ENCODE peak calls at places on chromosomes 7 and 10, in eight cellular contexts. Z is psoas muscle, B is uterus, J is sigmoid colon, W is dorsolateral prefrontal cortex, X is ovary, N is H1, H is fibroblast of pulmonary artery. I is an unnamed sample.

GRCh38 chr10:114479307-114479706 is 75.0 kb upstream of the AFAP1L2 start:
- DNase-seq in H (peak), Z (peak), B (peak), J (peak), W (no peak), X (no peak), N (no peak), I (no peak)

GRCh38 chr7:42625391-42625790 is 286.5 kb downstream of the C7orf25 start:
- DNase-seq in Z (no peak), H (no peak), X (no peak), N (no peak), W (no peak), B (no peak), J (no peak), I (no peak)

GRCh38 chr7:158013085-158013668 is 574.4 kb downstream of the PTPRN2 start:
- DNase-seq in J (no peak), W (no peak), H (no peak), Z (no peak), X (no peak), N (no peak), B (no peak), I (no peak)

GRCh38 chr10:7756360-7756992 is 31.3 kb downstream of the KIN start:
- DNase-seq in H (peak), J (no peak), B (no peak), W (no peak), N (no peak), X (no peak), Z (no peak), I (no peak)

GRCh38 chr10:31270954-31271353 is 48.1 kb upstream of the ZEB1 start:
- DNase-seq in H (no peak), J (no peak), B (no peak), N (no peak), X (no peak), W (no peak), Z (no peak), I (no peak)

GRCh38 chr10:30075487-30075886 is 16.1 kb upstream of the JCAD start:
- DNase-seq in N (no peak), Z (no peak), W (no peak), X (no peak), J (no peak), H (no peak), B (no peak), I (no peak)

GRCh38 chr10:78934499-78934898 is 134.3 kb upstream of the ZMIZ1 start:
- DNase-seq in H (no peak), N (no peak), B (no peak), W (no peak), J (no peak), Z (no peak), X (no peak), I (no peak)

GRCh38 chr7:157139142-157140117 is 704 bp downstream of the UBE3C start:
- DNase-seq in W (peak), J (peak), X (peak), H (peak), B (peak), Z (peak), N (no peak), I (peak)

GRCh38 chr7:82435769-82436168 is 7.8 kb downstream of the CACNA2D1 start:
- DNase-seq in W (no peak), H (no peak), N (no peak), J (no peak), X (no peak), Z (no peak), B (no peak), I (no peak)

GRCh38 chr10:124267231-124267885 is 151.4 kb downstream of the OAT start:
- DNase-seq in X (no peak), B (no peak), W (no peak), J (no peak), Z (peak), N (no peak), H (peak), I (no peak)

GRCh38 chr7:79506481-79506880 is 53.0 kb upstream of the MAGI2 start:
- DNase-seq in N (no peak), B (no peak), X (no peak), J (no peak), W (no peak), Z (no peak), H (peak), I (no peak)

DNA sequence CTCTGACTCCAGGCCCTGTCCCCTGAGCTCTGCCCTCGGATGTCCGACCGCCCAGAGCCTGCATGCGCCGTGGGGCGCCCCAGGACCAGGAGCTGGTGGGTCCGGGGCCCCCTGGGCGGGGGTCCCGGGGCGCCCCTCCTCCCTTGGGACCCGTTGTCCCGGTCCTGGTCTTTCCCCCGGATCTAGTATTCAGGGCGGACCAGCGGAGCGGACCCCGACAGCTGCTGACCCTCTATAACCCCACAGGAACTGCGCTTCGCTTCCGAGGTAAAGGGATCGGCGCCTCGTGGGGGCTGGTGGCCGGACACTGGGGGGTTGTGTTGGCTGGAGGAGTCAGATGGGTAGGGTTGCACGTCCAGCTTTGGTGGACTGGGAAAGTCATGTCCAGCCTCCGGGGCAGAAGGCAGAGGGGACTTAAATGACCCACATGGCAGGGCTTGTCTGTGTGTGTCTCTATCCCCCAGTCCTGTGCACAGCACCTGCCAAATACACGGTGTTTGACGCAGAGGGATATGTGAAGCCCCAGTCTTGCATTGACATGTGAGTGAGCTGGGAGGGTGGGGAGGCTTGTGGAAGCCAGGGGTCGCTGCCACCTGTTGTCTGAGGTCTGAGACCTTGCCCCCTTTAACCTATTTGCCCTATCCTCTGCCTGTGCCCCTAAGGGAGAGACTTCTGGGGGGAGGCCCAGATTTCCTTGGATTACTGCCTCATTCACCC is 548 bp downstream of the MOSPD3 start:
- DNase-seq in B (no peak), X (no peak), N (peak), H (no peak), J (no peak), W (no peak), Z (no peak), I (no peak)
- TF ChIP-seq CTCF in B (no peak), X (no peak), N (peak), H (peak), J (no peak), W (no peak), Z (no peak), I (no peak)

GRCh38 chr7:2074694-2075093 is 158.1 kb downstream of the MAD1L1 start:
- DNase-seq in J (no peak), X (no peak), W (no peak), B (no peak), N (no peak), Z (peak), H (no peak), I (no peak)

GRCh38 chr7:2075811-2076210 is 156.9 kb downstream of the MAD1L1 start:
- DNase-seq in X (no peak), W (no peak), J (no peak), B (no peak), Z (no peak), N (no peak), H (no peak), I (no peak)

GRCh38 chr7:2078899-2079298 is 153.8 kb downstream of the MAD1L1 start:
- DNase-seq in J (no peak), N (no peak), X (no peak), Z (no peak), H (no peak), W (no peak), B (no peak), I (no peak)

GRCh38 chr7:2079332-2080068 is 153.2 kb downstream of the MAD1L1 start:
- DNase-seq in B (no peak), J (no peak), H (no peak), N (no peak), X (no peak), W (no peak), Z (no peak), I (peak)

DNA sequence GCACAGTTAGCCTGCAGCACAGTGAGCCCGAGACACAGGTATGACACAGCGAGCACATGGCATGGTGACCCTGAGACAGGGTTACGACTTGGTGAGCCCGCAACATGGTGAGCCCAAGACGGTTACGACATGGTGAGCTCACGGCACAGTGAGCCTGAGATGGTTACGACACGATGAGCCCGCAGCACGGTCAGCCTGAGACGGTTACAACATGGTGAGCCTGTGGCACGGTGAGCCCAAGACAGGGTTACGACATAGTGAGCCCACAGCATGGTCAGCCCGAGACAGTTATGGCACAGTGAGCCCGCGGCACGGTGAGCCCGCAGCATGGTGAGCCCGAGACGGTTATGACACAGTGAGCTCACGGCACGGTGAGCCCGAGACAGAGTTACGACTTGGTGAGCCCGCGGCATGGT is 156.1 kb downstream of the MAD1L1 start:
- DNase-seq in H (no peak), W (no peak), J (no peak), X (no peak), Z (no peak), N (no peak), B (no peak), I (peak)
- TF ChIP-seq CTCF in H (no peak), W (no peak), J (no peak), X (no peak), Z (no peak), N (no peak), B (no peak), I (no peak)

GRCh38 chr10:19302117-19302516 is 253.5 kb downstream of the MALRD1 start:
- DNase-seq in B (no peak), W (no peak), Z (no peak), X (no peak), J (no peak), N (no peak), H (peak), I (no peak)
- TF ChIP-seq CTCF in B (no peak), W (no peak), Z (no peak), X (no peak), J (no peak), N (no peak), H (no peak), I (no peak)

GRCh38 chr7:127404282-127405049 is 12.0 kb upstream of the ZNF800 start:
- DNase-seq in N (no peak), H (no peak), J (no peak), Z (no peak), X (no peak), B (no peak), W (no peak), I (no peak)
- TF ChIP-seq CTCF in N (no peak), H (no peak), J (no peak), Z (no peak), X (no peak), B (no peak), W (no peak), I (no peak)

GRCh38 chr7:152564656-152565055 is 111.3 kb downstream of the XRCC2 start:
- DNase-seq in N (no peak), Z (no peak), J (no peak), H (no peak), W (no peak), B (no peak), X (no peak), I (no peak)
- TF ChIP-seq CTCF in N (no peak), Z (no peak), J (no peak), H (no peak), W (no peak), B (no peak), X (no peak), I (no peak)

DNA sequence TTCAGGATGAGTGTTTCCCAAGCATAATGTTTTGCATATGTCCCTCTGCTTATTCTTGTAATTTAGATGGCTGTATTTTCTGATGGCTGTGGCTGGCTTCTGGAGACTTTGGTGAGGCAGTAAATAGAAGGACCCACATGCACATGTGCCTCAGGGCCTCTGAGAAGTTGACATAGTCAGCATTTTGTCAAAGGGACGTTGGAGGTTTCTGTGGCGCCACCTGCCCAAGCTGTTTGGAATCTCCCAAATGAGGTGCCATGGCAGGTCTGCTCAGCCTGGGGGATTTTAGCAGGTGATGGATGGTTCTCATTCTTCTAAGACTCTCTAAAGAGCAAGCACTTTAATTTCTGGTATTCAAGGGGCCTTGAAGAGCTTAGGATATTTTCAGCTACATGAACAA is 29.8 kb downstream of the C10orf120 start:
- DNase-seq in W (no peak), N (no peak), B (no peak), X (no peak), J (no peak), H (no peak), Z (no peak), I (no peak)
- TF ChIP-seq CTCF in W (no peak), N (peak), B (no peak), X (no peak), J (no peak), H (no peak), Z (no peak), I (no peak)

DNA sequence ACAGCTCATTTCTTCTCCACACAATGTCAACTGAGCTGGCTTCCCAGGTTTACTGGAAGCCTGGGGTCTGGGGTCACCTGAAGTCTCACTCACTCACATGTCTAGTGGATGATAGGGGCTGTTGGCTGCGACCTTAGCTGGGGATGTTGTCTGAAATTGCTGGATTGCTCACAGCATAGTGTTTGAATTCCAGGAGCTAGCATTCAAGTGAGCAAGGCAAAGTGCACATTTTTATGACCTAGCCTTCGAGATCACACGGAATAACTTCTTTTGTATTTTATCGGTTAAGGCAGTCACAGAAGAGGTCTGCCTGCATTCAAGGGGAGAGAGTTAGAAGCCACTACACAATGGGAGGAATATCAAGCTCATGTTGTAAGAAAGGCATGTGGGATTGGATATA is 3.6 kb downstream of the TEX47 start:
- DNase-seq in N (no peak), W (no peak), J (no peak), X (no peak), Z (no peak), B (no peak), H (no peak), I (no peak)
- TF ChIP-seq CTCF in N (no peak), W (no peak), J (no peak), X (no peak), Z (no peak), B (no peak), H (no peak), I (no peak)

GRCh38 chr7:73613954-73614735 is 10.2 kb downstream of the MLXIPL start:
- DNase-seq in H (no peak), B (no peak), Z (no peak), J (no peak), X (no peak), W (no peak), N (no peak), I (no peak)

GRCh38 chr7:73618538-73618937 is 5.8 kb downstream of the MLXIPL start:
- DNase-seq in N (no peak), J (no peak), B (no peak), Z (no peak), X (no peak), W (no peak), H (no peak), I (no peak)

GRCh38 chr7:73611017-73611555 is 13.2 kb downstream of the MLXIPL start:
- DNase-seq in X (no peak), J (no peak), N (no peak), B (no peak), Z (peak), H (no peak), W (no peak), I (no peak)

GRCh38 chr7:73612598-73613269 is 11.6 kb downstream of the MLXIPL start:
- DNase-seq in H (peak), J (no peak), X (no peak), N (no peak), Z (peak), W (no peak), B (no peak), I (no peak)

GRCh38 chr7:73615886-73616285 is 8.4 kb downstream of the MLXIPL start:
- DNase-seq in W (no peak), B (no peak), J (no peak), Z (no peak), N (no peak), H (peak), X (no peak), I (no peak)
- TF ChIP-seq CTCF in W (no peak), B (no peak), J (no peak), Z (no peak), N (peak), H (peak), X (no peak), I (no peak)

DNA sequence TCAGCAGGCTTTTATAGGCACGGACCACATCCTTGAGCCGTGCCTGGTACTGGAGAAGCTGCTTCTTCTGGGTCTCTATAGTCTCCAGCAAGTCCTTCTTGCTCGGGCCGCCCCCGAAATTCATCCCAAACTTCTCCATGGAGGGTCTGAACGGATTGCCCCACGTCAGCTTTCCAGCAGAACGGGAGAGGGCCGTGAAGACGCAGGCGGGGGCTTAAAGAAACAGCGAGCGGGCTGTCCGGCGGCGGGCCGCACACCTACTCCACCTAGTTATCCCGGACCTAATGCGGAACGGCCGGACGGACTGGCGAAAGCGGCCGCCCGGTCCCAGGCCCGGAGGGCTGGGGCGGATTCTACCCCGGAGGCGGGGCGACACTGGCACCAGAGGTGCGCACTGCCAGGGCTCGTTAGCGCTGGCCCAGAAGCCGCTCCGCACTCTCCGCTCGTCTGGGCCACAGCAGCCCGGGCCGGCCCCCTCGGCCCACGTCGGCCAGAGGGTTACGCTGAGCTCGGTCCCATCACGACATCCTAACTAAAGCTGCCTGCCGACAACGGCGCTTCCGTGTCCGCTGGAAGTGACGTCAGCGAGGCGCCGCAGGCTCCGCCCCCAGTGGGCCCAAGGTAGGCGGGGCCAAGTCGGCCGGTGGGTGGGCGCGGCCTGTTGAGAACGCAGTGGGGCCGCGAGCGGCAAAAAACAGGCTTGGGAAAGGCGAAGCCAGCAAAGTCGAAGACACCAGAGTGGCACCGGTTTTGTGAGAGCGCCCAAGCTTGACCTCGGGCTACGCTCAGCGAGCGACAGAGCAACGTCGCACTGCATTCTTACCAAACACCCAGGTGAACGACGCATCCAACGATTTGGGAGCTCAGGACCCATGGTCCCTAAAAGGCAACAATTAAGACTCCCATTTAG is at the start of gene GCC1:
- DNase-seq in B (peak), Z (peak), X (peak), N (peak), W (peak), H (peak), J (peak), I (peak)
- TF ChIP-seq CTCF in B (no peak), Z (no peak), X (no peak), N (no peak), W (peak), H (no peak), J (no peak), I (no peak)

DNA sequence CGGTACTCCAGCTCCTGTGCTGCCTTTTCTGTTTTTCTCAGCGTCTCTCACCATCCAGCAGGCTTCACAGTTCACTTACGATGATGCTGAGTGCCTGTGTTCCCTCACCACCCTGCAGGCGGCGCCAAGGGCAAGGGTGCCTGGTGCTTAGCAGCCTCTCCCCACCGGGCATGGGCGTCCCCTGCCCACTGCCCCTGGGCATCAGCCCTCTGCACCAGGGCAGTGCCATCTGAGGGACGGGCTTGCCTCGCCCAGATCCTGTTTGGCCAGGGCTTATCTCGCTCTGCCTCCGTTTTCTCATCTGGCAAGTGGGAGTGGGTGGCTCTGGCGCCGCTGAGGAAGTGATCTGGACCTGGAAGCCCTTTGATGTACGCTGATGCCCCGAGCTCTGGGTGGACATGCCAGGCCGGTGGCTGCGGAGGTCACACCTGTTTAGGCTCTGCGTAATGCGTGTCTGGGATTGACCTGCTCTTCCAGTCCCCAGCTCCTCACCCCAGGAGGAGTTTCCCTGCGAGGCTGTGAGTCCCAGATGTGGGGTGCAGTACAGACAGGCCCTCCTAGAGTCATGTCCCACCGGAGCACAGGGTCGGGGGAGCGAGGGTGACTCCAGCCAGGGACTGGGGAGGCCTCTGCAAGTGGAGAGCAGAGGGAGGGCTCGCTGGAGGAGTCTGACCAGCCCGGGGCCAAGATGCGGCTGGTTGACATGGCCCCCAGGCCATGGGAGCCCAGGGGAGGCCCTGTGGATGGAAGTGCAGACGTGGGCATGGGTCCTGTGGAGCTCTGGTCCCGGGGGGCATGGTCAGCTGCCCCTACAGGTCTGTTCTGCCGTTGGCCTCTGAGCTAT is 11.8 kb downstream of the TTYH3 start:
- DNase-seq in Z (no peak), X (no peak), J (peak), N (no peak), B (no peak), H (no peak), W (no peak), I (no peak)
- TF ChIP-seq CTCF in Z (no peak), X (no peak), J (no peak), N (peak), B (no peak), H (peak), W (no peak), I (peak)